ENCODE peak calls at places on chromosomes 12 and 14, in seven cellular contexts. O, H, Y, C, Q, U and K are unnamed samples.

GRCh38 chr12:95551305-95551704 is at the start of gene USP44:
- DNase-seq in O (no peak), H (no peak), Y (no peak), C (no peak), Q (no peak), U (no peak), K (no peak)

GRCh38 chr12:96219700-96220206 is 25.6 kb downstream of the ELK3 start:
- DNase-seq in O (no peak), H (no peak), Y (peak), C (peak), Q (peak), U (no peak), K (no peak)

GRCh38 chr14:55802986-55803431 is 223.0 kb downstream of the KTN1 start:
- DNase-seq in O (no peak), H (no peak), Y (no peak), C (no peak), Q (no peak), U (no peak), K (no peak)

GRCh38 chr12:92146865-92147264 is 1.2 kb upstream of the BTG1 start:
- DNase-seq in O (no peak), H (no peak), Y (no peak), C (no peak), Q (no peak), U (no peak), K (no peak)

GRCh38 chr14:75597149-75597548 is 18.7 kb downstream of the FLVCR2 start:
- DNase-seq in O (no peak), H (no peak), Y (no peak), C (no peak), Q (no peak), U (no peak), K (no peak)

GRCh38 chr12:89247541-89247942 is 104.8 kb downstream of the DUSP6 start:
- DNase-seq in O (no peak), H (no peak), Y (no peak), C (no peak), Q (no peak), U (no peak), K (no peak)

GRCh38 chr12:31727197-31727596 is 1.6 kb downstream of the AMN1 start:
- DNase-seq in O (no peak), H (no peak), Y (no peak), C (no peak), Q (no peak), U (no peak), K (no peak)

GRCh38 chr12:13973981-13974380 is 7.4 kb downstream of the GRIN2B start:
- DNase-seq in O (no peak), H (no peak), Y (no peak), C (no peak), Q (no peak), U (no peak), K (no peak)

GRCh38 chr12:29563636-29564035 is 66.2 kb upstream of the OVCH1 start:
- DNase-seq in O (no peak), H (no peak), Y (no peak), C (no peak), Q (no peak), U (no peak), K (no peak)

GRCh38 chr12:124512667-124513296 is 54.6 kb downstream of the NCOR2 start:
- DNase-seq in O (no peak), H (peak), Y (peak), C (peak), Q (peak), U (peak), K (no peak)

GRCh38 chr12:70576341-70577282 is 60.6 kb downstream of the PTPRB start:
- DNase-seq in O (peak), H (no peak), Y (no peak), C (peak), Q (peak), U (no peak), K (no peak)

GRCh38 chr12:87200289-87200979 is 828.8 kb downstream of the C12orf50 start:
- DNase-seq in O (no peak), H (no peak), Y (no peak), C (no peak), Q (no peak), U (no peak), K (no peak)

GRCh38 chr12:12503384-12504078 is 59.1 kb downstream of the DUSP16 start:
- DNase-seq in O (no peak), H (peak), Y (no peak), C (no peak), Q (no peak), U (no peak), K (no peak)

GRCh38 chr12:67590122-67590795 is 58.3 kb upstream of the DYRK2 start:
- DNase-seq in O (no peak), H (no peak), Y (no peak), C (no peak), Q (no peak), U (no peak), K (no peak)

GRCh38 chr14:73397810-73398209 is 60.5 kb downstream of the NUMB start:
- DNase-seq in O (no peak), H (no peak), Y (no peak), C (no peak), Q (no peak), U (no peak), K (no peak)

GRCh38 chr12:127270193-127270592 is 996.8 kb upstream of the TMEM132C start:
- DNase-seq in O (no peak), H (no peak), Y (no peak), C (no peak), Q (peak), U (no peak), K (no peak)

GRCh38 chr14:93940437-93940836 is 13.3 kb downstream of the FAM181A start:
- DNase-seq in O (no peak), H (no peak), Y (peak), C (no peak), Q (no peak), U (no peak), K (no peak)

GRCh38 chr12:17802657-17803641 is 287.0 kb downstream of the RERGL start:
- DNase-seq in O (no peak), H (no peak), Y (no peak), C (peak), Q (no peak), U (no peak), K (no peak)

GRCh38 chr12:82671673-82672195 is 15.0 kb upstream of the TMTC2 start:
- DNase-seq in O (no peak), H (no peak), Y (no peak), C (no peak), Q (no peak), U (no peak), K (no peak)

GRCh38 chr12:87317302-87317701 is 711.9 kb downstream of the C12orf50 start:
- DNase-seq in O (no peak), H (no peak), Y (peak), C (no peak), Q (no peak), U (no peak), K (no peak)

GRCh38 chr12:112386726-112387125 is 4.5 kb upstream of the HECTD4 start:
- DNase-seq in O (no peak), H (no peak), Y (no peak), C (no peak), Q (peak), U (no peak), K (no peak)

GRCh38 chr14:54291491-54292191 is 105.2 kb upstream of the CDKN3 start:
- DNase-seq in O (peak), H (peak), Y (no peak), C (peak), Q (peak), U (no peak), K (peak)

GRCh38 chr14:69571879-69572633 is 2.6 kb downstream of the CCDC177 start:
- DNase-seq in O (no peak), H (peak), Y (peak), C (no peak), Q (peak), U (no peak), K (peak)

GRCh38 chr14:104676694-104677505 is 12.5 kb upstream of the INF2 start:
- DNase-seq in O (peak), H (peak), Y (peak), C (no peak), Q (no peak), U (peak), K (no peak)

GRCh38 chr12:42588308-42588836 is 1.2 kb downstream of the PRICKLE1 start:
- DNase-seq in O (peak), H (no peak), Y (no peak), C (no peak), Q (peak), U (no peak), K (no peak)

GRCh38 chr12:10130042-10130441 is at the start of gene CLEC7A:
- DNase-seq in O (no peak), H (no peak), Y (no peak), C (no peak), Q (no peak), U (no peak), K (no peak)

GRCh38 chr12:96257550-96258392 is 63.6 kb downstream of the ELK3 start:
- DNase-seq in O (no peak), H (no peak), Y (no peak), C (no peak), Q (peak), U (no peak), K (no peak)

GRCh38 chr12:38149395-38150073 is 167.0 kb upstream of the ALG10B start:
- DNase-seq in O (no peak), H (no peak), Y (peak), C (no peak), Q (no peak), U (no peak), K (no peak)

GRCh38 chr12:121592323-121592722 is 11.5 kb upstream of the KDM2B start:
- DNase-seq in O (no peak), H (no peak), Y (no peak), C (no peak), Q (no peak), U (no peak), K (no peak)

GRCh38 chr14:71610797-71611196 is 321.4 kb upstream of the RGS6 start:
- DNase-seq in O (no peak), H (no peak), Y (no peak), C (peak), Q (no peak), U (no peak), K (no peak)

GRCh38 chr14:72980863-72981262 is 46.0 kb downstream of the ZFYVE1 start:
- DNase-seq in O (no peak), H (no peak), Y (no peak), C (no peak), Q (no peak), U (no peak), K (no peak)

GRCh38 chr14:60653709-60654161 is 4.5 kb upstream of the SIX1 start:
- DNase-seq in O (no peak), H (no peak), Y (no peak), C (no peak), Q (no peak), U (no peak), K (no peak)
- TF ChIP-seq CTCF in O (no peak), H (no peak), Y (no peak), C (no peak), Q (no peak), U (no peak), K (no peak)

DNA sequence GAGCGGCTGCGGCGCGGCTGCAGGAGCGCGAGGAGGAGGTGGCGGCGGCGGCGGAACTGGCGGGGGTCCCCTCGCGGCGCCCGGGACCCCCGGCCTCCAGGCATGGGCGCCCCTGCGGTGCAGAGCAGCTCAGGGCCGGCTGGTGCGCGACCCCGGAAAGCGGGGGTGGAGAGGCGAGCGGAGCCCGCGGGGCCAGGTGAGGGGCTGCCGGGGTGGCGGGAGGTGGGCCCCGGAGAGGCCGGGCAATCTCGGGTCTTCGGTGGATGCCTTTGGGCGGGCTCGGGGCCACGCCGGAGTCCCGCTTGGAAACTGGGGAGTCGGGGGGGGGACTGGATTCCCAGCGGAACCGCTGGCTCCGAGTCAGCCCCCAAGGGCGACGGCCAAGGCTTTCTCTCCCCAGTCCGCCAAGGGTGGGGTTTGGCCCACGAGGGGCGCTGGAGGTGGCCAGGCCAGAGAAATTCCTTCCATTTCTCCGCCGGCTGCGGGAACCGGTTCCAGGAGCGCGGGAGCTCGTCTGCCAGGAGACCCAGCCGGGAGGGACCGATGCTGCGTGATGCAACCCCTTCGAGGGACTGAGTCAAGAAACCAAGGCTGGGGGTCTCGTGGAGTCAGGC is 13.9 kb upstream of the NR4A1 start:
- DNase-seq in O (peak), H (no peak), Y (peak), C (no peak), Q (peak), U (peak), K (peak)
- TF ChIP-seq CTCF in O (no peak), H (no peak), Y (no peak), C (peak), Q (peak), U (peak), K (peak)

GRCh38 chr12:47408171-47408871 is 297.5 kb downstream of the RPAP3 start:
- DNase-seq in O (no peak), H (peak), Y (no peak), C (no peak), Q (no peak), U (no peak), K (no peak)
- TF ChIP-seq CTCF in O (no peak), H (no peak), Y (peak), C (peak), Q (no peak), U (peak), K (peak)

GRCh38 chr14:63130531-63130930 is 73.7 kb upstream of the RHOJ start:
- DNase-seq in O (no peak), H (no peak), Y (no peak), C (no peak), Q (no peak), U (no peak), K (no peak)

GRCh38 chr14:63134801-63135200 is 69.4 kb upstream of the RHOJ start:
- DNase-seq in O (no peak), H (no peak), Y (no peak), C (peak), Q (peak), U (no peak), K (no peak)
- TF ChIP-seq CTCF in O (peak), H (peak), Y (no peak), C (peak), Q (peak), U (no peak), K (peak)